ENCODE peak calls at places on chromosomes 2 and 18, in four cellular contexts. One of them, this sample, is unnamed.

GRCh38 chr2:26536371-26537068 is 58.6 kb upstream of the OTOF start:
- DNase-seq in H1: no peak
- DNase-seq in mesenchymal stem cell: no peak
- DNase-seq in neuronal stem cell: no peak
- DNase-seq in this sample: no peak

GRCh38 chr2:31217465-31218200 is at the start of gene CAPN14:
- DNase-seq in H1: no peak
- DNase-seq in mesenchymal stem cell: peak
- DNase-seq in neuronal stem cell: no peak
- DNase-seq in this sample: no peak

GRCh38 chr2:211751853-211752252 is 786.7 kb downstream of the ERBB4 start:
- DNase-seq in H1: no peak
- DNase-seq in mesenchymal stem cell: no peak
- DNase-seq in neuronal stem cell: no peak
- DNase-seq in this sample: no peak

GRCh38 chr2:107585851-107586250 is 240.8 kb upstream of the RGPD4 start:
- DNase-seq in neuronal stem cell: no peak
- DNase-seq in H1: no peak
- DNase-seq in mesenchymal stem cell: peak
- DNase-seq in this sample: no peak

GRCh38 chr2:111123751-111124150 is 3.0 kb downstream of the BCL2L11 start:
- DNase-seq in neuronal stem cell: no peak
- DNase-seq in mesenchymal stem cell: no peak
- DNase-seq in H1: no peak
- DNase-seq in this sample: no peak

GRCh38 chr2:119231975-119232665 is 8.5 kb downstream of the STEAP3 start:
- DNase-seq in mesenchymal stem cell: peak
- DNase-seq in neuronal stem cell: no peak
- DNase-seq in H1: no peak
- DNase-seq in this sample: no peak

GRCh38 chr2:7191927-7192326 is 274.7 kb downstream of the RNF144A start:
- DNase-seq in neuronal stem cell: no peak
- DNase-seq in mesenchymal stem cell: peak
- DNase-seq in H1: no peak
- DNase-seq in this sample: no peak

GRCh38 chr2:37267685-37268084 is 36.2 kb downstream of the NDUFAF7 start:
- DNase-seq in mesenchymal stem cell: no peak
- DNase-seq in H1: no peak
- DNase-seq in neuronal stem cell: no peak
- DNase-seq in this sample: no peak

GRCh38 chr2:73268831-73269685 is 15.2 kb downstream of the FBXO41 start:
- DNase-seq in H1: peak
- DNase-seq in neuronal stem cell: no peak
- DNase-seq in mesenchymal stem cell: no peak
- DNase-seq in this sample: peak

GRCh38 chr2:85753035-85753524 is 711 bp upstream of the ATOH8 start:
- DNase-seq in H1: no peak
- DNase-seq in mesenchymal stem cell: no peak
- DNase-seq in neuronal stem cell: no peak
- DNase-seq in this sample: peak

GRCh38 chr2:152594022-152594712 is 123.1 kb downstream of the PRPF40A start:
- DNase-seq in mesenchymal stem cell: no peak
- DNase-seq in neuronal stem cell: no peak
- DNase-seq in H1: no peak
- DNase-seq in this sample: peak

GRCh38 chr2:121052023-121052422 is 233.0 kb downstream of the TFCP2L1 start:
- DNase-seq in H1: no peak
- DNase-seq in neuronal stem cell: no peak
- DNase-seq in mesenchymal stem cell: no peak
- DNase-seq in this sample: no peak

GRCh38 chr2:48914477-48915077 is 159.1 kb upstream of the LHCGR start:
- DNase-seq in neuronal stem cell: no peak
- DNase-seq in H1: no peak
- DNase-seq in mesenchymal stem cell: no peak
- DNase-seq in this sample: no peak

GRCh38 chr2:85988914-85989270 is 100.1 kb upstream of the ST3GAL5 start:
- DNase-seq in H1: no peak
- DNase-seq in neuronal stem cell: no peak
- DNase-seq in mesenchymal stem cell: no peak
- DNase-seq in this sample: no peak

GRCh38 chr2:62291052-62291451 is 95.1 kb downstream of the B3GNT2 start:
- DNase-seq in neuronal stem cell: no peak
- DNase-seq in H1: no peak
- DNase-seq in mesenchymal stem cell: no peak
- DNase-seq in this sample: no peak

GRCh38 chr2:44233450-44234128 is 41.7 kb upstream of the SLC3A1 start:
- DNase-seq in mesenchymal stem cell: peak
- DNase-seq in H1: no peak
- DNase-seq in neuronal stem cell: peak
- DNase-seq in this sample: peak

GRCh38 chr2:132620115-132620514 is 49.9 kb downstream of the LYPD1 start:
- DNase-seq in neuronal stem cell: no peak
- DNase-seq in H1: no peak
- DNase-seq in mesenchymal stem cell: peak
- DNase-seq in this sample: no peak

GRCh38 chr18:62751341-62751821 is 36.0 kb downstream of the PHLPP1 start:
- DNase-seq in neuronal stem cell: peak
- DNase-seq in mesenchymal stem cell: peak
- DNase-seq in H1: no peak
- DNase-seq in this sample: no peak

GRCh38 chr2:26178746-26179436 is 6.0 kb downstream of the GAREM2 start:
- DNase-seq in H1: peak
- DNase-seq in neuronal stem cell: peak
- DNase-seq in mesenchymal stem cell: peak
- DNase-seq in this sample: no peak

GRCh38 chr2:42156756-42157155 is 12.4 kb upstream of the EML4 start:
- DNase-seq in H1: no peak
- DNase-seq in mesenchymal stem cell: no peak
- DNase-seq in neuronal stem cell: no peak
- DNase-seq in this sample: no peak

GRCh38 chr18:51092097-51092496 is 62.1 kb downstream of the SMAD4 start:
- DNase-seq in H1: no peak
- DNase-seq in neuronal stem cell: no peak
- DNase-seq in mesenchymal stem cell: no peak
- DNase-seq in this sample: no peak

GRCh38 chr18:59769105-59769865 is 72.1 kb upstream of the CCBE1 start:
- DNase-seq in neuronal stem cell: no peak
- DNase-seq in H1: no peak
- DNase-seq in mesenchymal stem cell: no peak
- DNase-seq in this sample: no peak

GRCh38 chr18:39835303-39836030 is 2119.6 kb upstream of the PIK3C3 start:
- DNase-seq in mesenchymal stem cell: peak
- DNase-seq in H1: no peak
- DNase-seq in neuronal stem cell: no peak
- DNase-seq in this sample: peak

DNA sequence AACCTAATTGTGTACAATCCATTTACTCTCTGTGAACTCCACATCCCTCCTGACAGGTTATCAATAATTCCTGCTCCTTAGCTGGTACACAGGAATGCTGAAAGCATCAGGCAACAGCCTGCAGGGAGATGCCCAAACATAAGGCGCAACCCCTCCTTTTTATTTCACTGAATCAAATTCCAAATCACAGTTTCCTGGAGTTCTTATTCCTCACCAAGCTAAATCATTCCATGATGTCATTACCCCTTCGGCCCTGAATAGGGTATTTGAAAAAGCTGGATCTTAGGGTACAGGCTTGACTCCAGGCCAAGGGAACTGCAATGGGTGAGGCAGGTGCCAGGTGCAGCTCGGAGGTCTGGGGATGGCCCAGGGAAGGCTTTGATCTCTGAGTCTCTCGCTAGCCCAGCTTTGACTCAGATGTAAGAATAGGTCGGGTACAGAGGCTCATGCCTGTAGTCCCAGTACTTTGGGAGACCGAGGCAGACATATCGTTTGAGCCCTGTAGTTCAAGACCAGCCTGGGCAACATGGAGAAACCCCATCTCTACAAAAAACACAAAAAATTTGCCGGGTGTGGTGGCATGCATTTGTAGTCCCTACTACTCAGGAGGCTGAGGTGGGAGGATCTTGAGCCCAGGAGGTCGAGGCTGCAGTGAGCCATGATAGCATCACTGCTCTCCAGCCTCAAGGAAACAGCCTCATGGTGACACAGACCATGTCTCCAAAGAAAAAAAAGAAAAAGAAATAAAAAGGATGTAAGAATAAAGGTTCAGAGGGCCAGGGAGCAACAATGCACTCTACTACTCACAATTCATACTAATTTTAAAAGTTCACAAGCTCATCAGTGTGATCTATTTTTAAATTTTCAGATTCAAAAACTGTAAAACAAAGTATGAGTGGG is 6.8 kb downstream of the FHL2 start:
- DNase-seq in mesenchymal stem cell: no peak
- DNase-seq in H1: no peak
- DNase-seq in neuronal stem cell: no peak
- DNase-seq in this sample: peak
- H3K4me3 ChIP-seq in mesenchymal stem cell: no peak
- H3K4me3 ChIP-seq in H1: no peak
- H3K4me3 ChIP-seq in neuronal stem cell: no peak
- H3K4me3 ChIP-seq in this sample: no peak

DNA sequence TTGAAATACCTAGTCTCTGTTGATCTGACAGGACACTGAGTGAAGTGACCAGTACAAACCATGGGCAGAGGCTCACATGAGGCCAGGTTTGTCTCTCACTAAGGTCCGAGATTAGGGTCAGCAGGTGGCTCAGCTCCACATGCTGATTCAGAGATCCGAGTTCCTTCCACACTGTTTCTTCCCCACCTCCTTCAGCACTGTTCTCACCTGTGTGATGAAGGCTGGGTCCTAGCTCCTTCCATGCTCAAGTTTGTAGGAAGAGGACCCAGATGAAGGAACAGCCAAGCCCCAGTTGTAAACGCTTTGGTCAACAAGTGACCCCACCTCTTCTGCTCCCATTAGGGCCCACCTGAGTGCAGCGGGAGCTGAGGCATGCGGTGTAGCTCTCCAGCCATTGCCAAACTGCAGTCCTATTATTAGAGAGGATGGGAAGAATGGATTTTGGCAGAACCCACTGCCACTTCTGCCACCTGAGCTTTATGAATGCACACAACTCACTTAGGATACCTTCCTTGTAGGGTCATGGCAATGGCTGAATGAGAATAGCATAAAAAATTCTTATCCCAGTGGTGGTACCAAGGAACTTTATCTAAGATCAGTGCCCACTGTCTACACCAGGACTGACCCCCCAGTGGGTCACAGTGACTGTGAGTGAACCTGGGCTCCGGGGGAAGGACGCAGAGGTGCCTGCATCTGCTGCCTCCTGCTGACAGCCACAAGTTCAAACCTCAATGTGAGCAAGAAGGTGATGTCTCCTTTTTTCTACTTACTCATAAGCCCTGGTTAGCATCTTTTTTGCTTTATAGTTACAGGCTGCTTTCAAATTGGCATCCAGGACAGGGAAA is 324.8 kb upstream of the HS6ST1 start:
- DNase-seq in H1: peak
- DNase-seq in mesenchymal stem cell: no peak
- DNase-seq in neuronal stem cell: no peak
- DNase-seq in this sample: no peak
- H2BK12ac ChIP-seq in H1: peak
- H2BK12ac ChIP-seq in mesenchymal stem cell: no peak
- H2BK12ac ChIP-seq in neuronal stem cell: peak
- H2BK12ac ChIP-seq in this sample: no peak

GRCh38 chr2:79578952-79579351 is 66.1 kb downstream of the CTNNA2 start:
- DNase-seq in mesenchymal stem cell: no peak
- DNase-seq in H1: no peak
- DNase-seq in neuronal stem cell: no peak
- DNase-seq in this sample: no peak

GRCh38 chr2:79573895-79574674 is 61.2 kb downstream of the CTNNA2 start:
- DNase-seq in mesenchymal stem cell: no peak
- DNase-seq in neuronal stem cell: no peak
- DNase-seq in H1: no peak
- DNase-seq in this sample: no peak

GRCh38 chr2:79580175-79580574 is 67.3 kb downstream of the CTNNA2 start:
- DNase-seq in neuronal stem cell: no peak
- DNase-seq in mesenchymal stem cell: no peak
- DNase-seq in H1: no peak
- DNase-seq in this sample: no peak

GRCh38 chr2:79576431-79576830 is 63.6 kb downstream of the CTNNA2 start:
- DNase-seq in neuronal stem cell: no peak
- DNase-seq in mesenchymal stem cell: no peak
- DNase-seq in H1: no peak
- DNase-seq in this sample: no peak
- H3K4ac ChIP-seq in neuronal stem cell: no peak
- H3K4ac ChIP-seq in mesenchymal stem cell: no peak
- H3K4ac ChIP-seq in H1: no peak
- H3K4ac ChIP-seq in this sample: no peak

DNA sequence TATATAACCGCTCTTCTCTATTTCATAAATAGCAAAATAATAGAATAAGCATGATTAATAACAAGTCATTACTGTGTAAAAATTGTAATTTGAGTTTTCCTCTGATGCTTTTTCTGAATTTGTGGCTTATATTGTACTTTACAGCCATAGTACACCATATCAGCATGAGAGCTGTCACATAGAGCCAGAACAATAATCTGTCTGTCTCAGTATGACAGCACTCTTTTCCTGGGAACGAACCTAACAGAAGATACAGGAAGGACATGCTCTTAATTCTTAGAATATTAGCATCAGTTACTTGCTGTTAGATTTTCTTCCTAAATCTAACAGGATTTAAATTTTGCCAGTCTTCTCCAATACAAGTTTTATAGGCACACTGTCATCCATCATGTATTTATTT is 21.3 kb upstream of the NRXN1 start:
- DNase-seq in neuronal stem cell: no peak
- DNase-seq in mesenchymal stem cell: no peak
- DNase-seq in H1: no peak
- DNase-seq in this sample: no peak
- H3K4me3 ChIP-seq in neuronal stem cell: no peak
- H3K4me3 ChIP-seq in mesenchymal stem cell: no peak
- H3K4me3 ChIP-seq in H1: no peak
- H3K4me3 ChIP-seq in this sample: no peak

GRCh38 chr2:178108176-178108575 is 4.1 kb upstream of the RBM45 start:
- DNase-seq in neuronal stem cell: no peak
- DNase-seq in H1: no peak
- DNase-seq in mesenchymal stem cell: no peak
- DNase-seq in this sample: no peak
- H2BK12ac ChIP-seq in neuronal stem cell: no peak
- H2BK12ac ChIP-seq in H1: no peak
- H2BK12ac ChIP-seq in mesenchymal stem cell: no peak
- H2BK12ac ChIP-seq in this sample: no peak

DNA sequence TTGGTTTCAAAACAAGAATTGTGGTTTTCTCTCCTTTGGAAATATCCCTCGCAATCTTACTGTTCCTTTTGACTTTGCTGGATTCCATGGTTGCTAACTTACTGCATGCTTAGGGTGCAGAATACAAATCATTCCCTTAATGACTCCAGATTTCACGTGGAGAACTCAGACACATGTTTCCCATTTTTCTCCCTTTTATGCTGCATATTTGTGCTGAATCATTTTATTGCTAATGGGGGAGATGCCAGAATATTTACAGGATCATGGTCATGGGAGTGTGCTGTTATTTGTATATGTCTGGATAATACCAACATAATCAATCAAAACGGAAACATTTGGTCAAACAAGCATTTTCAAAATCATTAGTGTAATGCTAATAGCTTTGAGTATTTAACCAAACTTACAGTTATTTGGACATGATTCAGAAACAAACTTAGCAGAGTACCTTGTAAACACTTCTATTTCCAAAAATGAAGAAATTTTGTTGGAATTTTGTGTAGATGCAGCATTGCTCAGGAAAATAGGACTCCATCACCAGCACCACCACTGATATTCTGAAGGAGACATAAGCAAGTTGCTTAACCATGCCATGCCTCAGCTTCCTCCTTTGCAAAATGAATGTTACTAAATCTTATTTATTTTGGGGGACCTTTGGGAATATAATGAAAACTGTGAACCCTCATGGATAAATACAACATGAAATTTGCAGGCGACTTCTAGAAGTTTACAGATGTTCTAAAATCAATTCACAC is 122.5 kb upstream of the RND3 start:
- DNase-seq in neuronal stem cell: no peak
- DNase-seq in H1: no peak
- DNase-seq in mesenchymal stem cell: peak
- DNase-seq in this sample: no peak
- H3K4ac ChIP-seq in neuronal stem cell: no peak
- H3K4ac ChIP-seq in H1: no peak
- H3K4ac ChIP-seq in mesenchymal stem cell: no peak
- H3K4ac ChIP-seq in this sample: no peak